ENCODE peak calls at places on chromosomes 7 and 10, in six cellular contexts. F is IMR-90, V is neuronal stem cell, X is H9, Q is H1, M is mesenchymal stem cell. N is an unnamed sample.

GRCh38 chr10:114682121-114682520 is 24.0 kb upstream of the ABLIM1 start:
- DNase-seq in X (no peak), Q (no peak), M (no peak), F (no peak), V (no peak), N (no peak)

GRCh38 chr7:27684491-27684890 is 21.8 kb upstream of the HIBADH start:
- DNase-seq in Q (no peak), X (no peak), V (no peak), F (no peak), M (no peak), N (no peak)

GRCh38 chr7:2526659-2527504 is 7.3 kb downstream of the LFNG start:
- DNase-seq in Q (no peak), V (no peak), M (no peak), F (no peak), X (no peak), N (no peak)

GRCh38 chr7:95045236-95045923 is 138.0 kb downstream of the PPP1R9A start:
- DNase-seq in M (no peak), Q (peak; percentile 47), X (peak; percentile 37), V (no peak), F (no peak), N (no peak)

GRCh38 chr7:14892961-14893360 is 9.6 kb downstream of the DGKB start:
- DNase-seq in V (no peak), M (no peak), F (no peak), Q (no peak), X (no peak), N (no peak)

GRCh38 chr7:92403760-92404074 is 43.6 kb upstream of the GATAD1 start:
- DNase-seq in M (no peak), X (no peak), V (no peak), F (no peak), Q (no peak), N (peak; percentile 28)

GRCh38 chr7:92794846-92795245 is 41.5 kb downstream of the CDK6 start:
- DNase-seq in V (no peak), X (no peak), Q (no peak), M (no peak), F (no peak), N (no peak)

GRCh38 chr7:3201937-3202715 is 98.9 kb upstream of the SDK1 start:
- DNase-seq in Q (no peak), V (no peak), M (no peak), F (no peak), X (peak; percentile 14), N (no peak)

GRCh38 chr10:70477661-70478162 is 855 bp upstream of the PALD1 start:
- DNase-seq in X (no peak), M (no peak), F (peak; percentile 18), V (no peak), Q (peak; percentile 59), N (peak; percentile 15)

GRCh38 chr7:44079221-44080021 is 2.9 kb downstream of the POLM start:
- DNase-seq in Q (no peak), F (no peak), M (no peak), X (no peak), V (no peak), N (no peak)

GRCh38 chr10:105797234-105797890 is 1156.3 kb downstream of the SORCS3 start:
- DNase-seq in F (no peak), Q (no peak), V (peak; percentile 21), X (no peak), M (no peak), N (peak; percentile 31)

GRCh38 chr7:108368466-108368865 is 87.8 kb downstream of the NRCAM start:
- DNase-seq in V (no peak), F (no peak), M (no peak), X (no peak), Q (no peak), N (no peak)

GRCh38 chr7:155598810-155599210 is 45.7 kb upstream of the RBM33 start:
- DNase-seq in F (peak; percentile 59), Q (peak; percentile 99), M (peak; percentile 68), X (peak; percentile 75), V (peak; percentile 74), N (peak; percentile 96)

GRCh38 chr10:4226941-4227540 is 442.0 kb upstream of the KLF6 start:
- DNase-seq in X (no peak), Q (no peak), M (no peak), V (no peak), F (no peak), N (no peak)

GRCh38 chr7:114298011-114298410 is 116.6 kb upstream of the FOXP2 start:
- DNase-seq in F (no peak), Q (no peak), M (no peak), V (no peak), X (no peak), N (no peak)

GRCh38 chr10:130078120-130078519 is 32.5 kb downstream of the C10orf143 start:
- DNase-seq in M (no peak), V (no peak), F (no peak), X (no peak), Q (no peak), N (no peak)

GRCh38 chr10:86971146-86971991 is 3.1 kb downstream of the ADIRF start:
- DNase-seq in X (peak; percentile 71), F (peak; percentile 85), Q (peak; percentile 77), V (no peak), M (peak; percentile 85), N (peak; percentile 76)

GRCh38 chr7:129634361-129635034 is 23.0 kb downstream of the NRF1 start:
- DNase-seq in M (no peak), X (no peak), V (no peak), Q (no peak), F (no peak), N (no peak)

GRCh38 chr7:116851175-116851574 is 11.2 kb upstream of the CAPZA2 start:
- DNase-seq in X (no peak), F (no peak), V (no peak), M (no peak), Q (no peak), N (no peak)

GRCh38 chr7:107267138-107267537 is 98.3 kb downstream of the HBP1 start:
- DNase-seq in F (no peak), V (no peak), M (no peak), Q (no peak), X (no peak), N (no peak)

GRCh38 chr7:107262857-107263256 is 94.1 kb downstream of the HBP1 start:
- DNase-seq in V (no peak), F (peak; percentile 6), X (no peak), Q (no peak), M (no peak), N (no peak)

GRCh38 chr7:107269815-107270214 is 101.0 kb downstream of the HBP1 start:
- DNase-seq in V (no peak), X (no peak), M (no peak), Q (no peak), F (no peak), N (no peak)

GRCh38 chr7:107268593-107268992 is 99.8 kb downstream of the HBP1 start:
- DNase-seq in X (no peak), F (no peak), Q (no peak), V (no peak), M (no peak), N (no peak)

DNA sequence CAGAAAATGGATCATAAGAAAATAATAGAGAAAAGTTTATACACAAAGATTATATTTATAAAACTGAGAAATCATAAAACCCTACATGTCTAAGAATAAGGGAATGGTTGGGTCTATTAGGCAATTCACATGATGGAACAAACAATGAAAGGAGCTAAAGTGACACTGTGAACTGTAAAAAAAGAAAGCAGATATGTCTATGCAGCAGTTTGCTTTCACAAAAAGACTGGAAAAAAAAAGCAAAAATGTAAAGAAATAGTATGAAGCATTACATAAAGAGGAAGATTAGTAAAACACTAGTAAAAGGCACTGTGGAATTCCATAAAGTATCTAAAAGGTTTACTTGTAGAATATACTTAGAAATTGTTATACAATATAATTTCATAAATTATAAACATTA is 95.9 kb downstream of the HBP1 start:
- DNase-seq in F (no peak), Q (no peak), V (no peak), X (no peak), M (no peak), N (no peak)
- H4K8ac ChIP-seq in F (no peak overlapping the region), Q (no peak overlapping the region), V (no peak overlapping the region), X (no peak overlapping the region), M (no peak overlapping the region), N (no peak overlapping the region)

DNA sequence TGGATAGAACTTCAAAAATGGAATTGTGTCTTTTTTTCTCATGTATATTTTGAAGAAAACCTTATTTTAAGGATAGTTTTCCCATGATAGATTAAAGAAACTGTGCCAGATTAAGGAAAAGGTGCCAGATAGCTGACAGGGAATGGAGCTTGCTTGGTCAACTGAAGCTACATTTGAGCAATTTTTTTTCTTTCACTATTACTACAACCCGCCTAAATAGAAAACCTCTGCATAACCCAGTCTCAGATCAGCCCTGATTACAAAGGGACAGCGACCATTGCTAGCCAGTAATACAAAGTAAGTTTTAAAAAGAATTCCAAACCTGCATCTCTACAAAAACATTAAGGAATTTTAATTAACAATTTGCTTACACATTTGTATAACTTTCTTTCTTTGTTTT is 1123.4 kb upstream of the LRRTM3 start:
- DNase-seq in X (no peak), V (no peak), M (no peak), F (no peak), Q (no peak), N (no peak)
- H3K14ac ChIP-seq in X (no peak overlapping the region), V (no peak overlapping the region), M (no peak overlapping the region), F (no peak overlapping the region), Q (no peak overlapping the region), N (no peak overlapping the region)

GRCh38 chr10:68902382-68902781 is 1.3 kb downstream of the DDX50 start:
- DNase-seq in X (no peak), M (no peak), F (no peak), V (no peak), Q (no peak), N (no peak)

GRCh38 chr10:68900427-68901105 is 549 bp upstream of the DDX50 start:
- DNase-seq in V (no peak), Q (peak; percentile 85), X (no peak), M (peak; percentile 78), F (peak; percentile 69), N (peak; percentile 68)

GRCh38 chr10:68899186-68899745 is 1.8 kb upstream of the DDX50 start:
- DNase-seq in F (no peak), Q (no peak), V (no peak), X (no peak), M (no peak), N (no peak)

GRCh38 chr10:68897336-68897741 is 3.8 kb upstream of the DDX50 start:
- DNase-seq in X (peak; percentile 64), M (peak; percentile 84), Q (peak; percentile 59), F (peak; percentile 77), V (peak; percentile 68), N (peak; percentile 54)

DNA sequence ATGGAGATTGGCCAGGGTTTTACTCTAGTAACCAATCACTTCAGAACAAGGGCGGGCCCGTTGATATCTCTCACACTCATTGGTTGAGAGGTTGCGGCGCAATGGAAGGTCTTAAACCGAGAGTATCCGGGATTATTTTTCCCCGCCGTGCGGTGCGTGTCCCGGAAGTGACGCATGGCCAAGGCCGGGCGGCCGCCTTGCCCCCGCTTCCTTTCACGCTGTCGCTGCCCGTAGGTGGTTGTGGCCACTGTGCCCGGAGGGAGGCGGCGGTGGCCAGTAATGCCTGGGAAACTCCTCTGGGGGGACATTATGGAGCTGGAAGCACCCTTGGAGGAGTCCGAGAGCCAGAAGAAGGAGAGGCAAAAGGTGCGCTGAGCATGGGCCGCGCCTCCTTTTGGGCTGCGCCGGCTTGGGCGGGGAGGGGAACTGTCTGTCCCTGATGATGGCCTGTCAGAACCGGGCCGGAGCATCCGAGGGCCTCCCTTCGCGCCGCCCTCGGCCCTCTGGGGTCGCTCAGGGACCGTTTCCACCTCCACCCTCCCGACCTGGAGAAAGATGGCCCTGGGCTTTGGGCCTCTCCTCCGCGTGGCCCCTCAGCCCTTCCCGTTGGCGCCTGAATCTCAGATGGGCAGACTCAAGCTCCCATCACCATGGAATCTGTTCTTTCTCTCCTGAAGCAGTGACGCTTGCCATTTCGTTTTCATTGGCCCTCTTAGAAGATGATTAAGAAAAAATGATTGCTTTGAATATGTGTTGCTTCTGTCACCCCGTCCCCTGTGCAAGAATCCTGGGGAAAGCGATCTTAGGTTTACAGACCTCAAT is at the start of gene DDX50:
- DNase-seq in V (peak; percentile 99), F (peak; percentile 99), Q (peak; percentile 97), X (peak; percentile 98), M (peak; percentile 100), N (peak; percentile 100)
- H4K8ac ChIP-seq in V (no peak within 1 kb of the TSS), F (peak within 1 kb of the TSS; percentile 83), Q (peak within 1 kb of the TSS; percentile 99), X (no peak within 1 kb of the TSS), M (peak within 1 kb of the TSS; percentile 79), N (peak within 1 kb of the TSS; percentile 98)

GRCh38 chr7:522071-522937 is 2.7 kb upstream of the PDGFA start:
- DNase-seq in V (no peak), Q (no peak), X (no peak), F (peak; percentile 32), M (peak; percentile 73), N (no peak)
- H3K14ac ChIP-seq in V (peak overlapping the region; percentile 63), Q (no peak overlapping the region), X (no peak overlapping the region), F (no peak overlapping the region), M (no peak overlapping the region), N (no peak overlapping the region)